ENCODE peak calls at places on chromosomes 13 and 19, in six cellular contexts. A is HepG2, U is K562, H is H1, K is GM12891, Q is GM12878. W is an unnamed sample.

GRCh38 chr19:12425501-12426274 is 15.1 kb downstream of the ZNF443 start:
- DNase-seq in A (no peak), U (no peak), H (no peak), K (no peak), Q (no peak), W (no peak)

GRCh38 chr19:42197375-42197817 is 20.1 kb downstream of the DEDD2 start:
- DNase-seq in A (no peak), U (no peak), H (no peak), K (no peak), Q (no peak), W (no peak)

GRCh38 chr19:45971260-45971902 is 2.3 kb downstream of the NOVA2 start:
- DNase-seq in A (no peak), U (no peak), H (no peak), K (no peak), Q (no peak), W (no peak)

GRCh38 chr13:32051156-32051555 is 19.6 kb downstream of the FRY start:
- DNase-seq in A (no peak), U (no peak), H (no peak), K (no peak), Q (no peak), W (no peak)

GRCh38 chr19:15282311-15282705 is 50.0 kb downstream of the BRD4 start:
- DNase-seq in A (no peak), U (no peak), H (no peak), K (no peak), Q (no peak), W (no peak)

GRCh38 chr13:97539651-97540230 is 105.8 kb downstream of the RAP2A start:
- DNase-seq in A (no peak), U (no peak), H (no peak), K (no peak), Q (no peak), W (no peak)

GRCh38 chr19:29887498-29887897 is 54.5 kb upstream of the URI1 start:
- DNase-seq in A (no peak), U (no peak), H (no peak), K (no peak), Q (no peak), W (no peak)

GRCh38 chr19:56111601-56112312 is 9.3 kb downstream of the ZNF787 start:
- DNase-seq in A (peak; percentile 45), U (no peak), H (no peak), K (no peak), Q (no peak), W (peak; percentile 63)

DNA sequence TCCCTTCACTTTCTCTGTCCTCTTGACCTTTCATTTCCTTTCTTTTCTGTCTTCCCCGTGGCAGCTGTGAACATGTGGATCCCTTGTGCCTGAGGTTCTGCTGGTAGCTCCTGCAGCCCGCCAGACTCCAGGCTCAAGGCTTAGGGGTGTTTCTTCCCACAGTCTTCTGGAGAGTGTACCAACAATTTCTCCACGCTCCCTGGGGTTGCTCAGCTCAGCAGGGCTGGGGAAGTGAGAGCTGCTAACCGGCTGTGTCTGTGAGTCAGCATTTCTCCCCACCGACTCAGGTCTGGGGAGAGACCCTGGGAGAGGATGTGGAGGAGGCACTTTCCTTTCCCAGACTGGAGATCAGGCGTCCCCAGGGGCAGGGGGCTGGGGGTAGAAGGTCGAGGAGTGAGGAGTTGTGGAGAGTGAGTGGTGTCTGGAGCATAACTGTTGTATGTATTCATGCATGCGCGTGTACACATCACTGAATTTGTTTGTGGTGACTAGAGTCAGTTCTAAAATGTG is 193.6 kb downstream of the KCNRG start:
- DNase-seq in A (peak; percentile 12), U (peak; percentile 53), H (peak; percentile 51), K (no peak), Q (no peak), W (no peak)
- TF ChIP-seq TAF1 in A (no peak), U (peak; percentile 31), H (no peak), K (no peak), Q (no peak), W (no peak)

GRCh38 chr19:34926361-34926684 is 380 bp upstream of the ZNF30 start:
- DNase-seq in A (no peak), U (no peak), H (no peak), K (no peak), Q (no peak), W (no peak)

GRCh38 chr19:34925278-34925855 is 1.3 kb upstream of the ZNF30 start:
- DNase-seq in A (no peak), U (no peak), H (no peak), K (no peak), Q (no peak), W (no peak)

GRCh38 chr19:34932494-34932893 is 5.8 kb downstream of the ZNF30 start:
- DNase-seq in A (no peak), U (no peak), H (no peak), K (no peak), Q (no peak), W (no peak)

DNA sequence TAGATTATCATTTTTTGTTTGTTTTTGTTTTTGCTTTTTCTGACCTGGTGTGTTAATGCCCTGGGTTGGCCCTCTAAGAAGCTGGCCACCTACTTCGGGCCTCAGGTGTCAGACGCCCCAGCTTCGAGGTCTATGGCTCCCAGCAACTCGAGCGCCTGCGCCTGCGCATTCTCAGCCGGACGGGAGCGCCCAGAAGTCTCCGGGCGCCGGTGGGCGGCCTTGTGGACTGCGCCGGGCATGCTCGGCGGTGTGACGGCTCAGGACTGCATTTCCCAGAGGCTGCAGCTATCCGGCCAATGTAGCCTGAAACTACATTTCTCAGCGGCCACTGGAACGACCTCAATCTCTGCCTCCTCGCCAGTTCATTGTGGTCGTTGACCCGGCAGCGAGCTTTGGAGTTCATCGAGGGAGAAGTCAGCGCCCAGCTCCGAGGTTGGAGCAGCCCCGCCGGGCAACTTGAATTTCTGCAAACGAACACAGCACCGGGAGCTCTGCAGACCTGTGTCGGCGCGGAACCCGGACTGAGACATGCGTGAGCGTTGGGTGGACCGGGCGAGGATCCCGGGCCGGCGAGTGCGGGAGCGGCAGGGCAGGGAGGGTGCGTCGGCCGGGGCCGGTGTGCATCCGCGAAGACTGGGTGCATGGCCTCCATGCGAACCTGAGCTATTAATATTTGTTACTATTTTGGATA is at the start of gene ZNF30:
- DNase-seq in A (peak; percentile 85), U (peak; percentile 82), H (peak; percentile 90), K (peak; percentile 95), Q (peak; percentile 44), W (peak; percentile 85)
- TF ChIP-seq POLR2A in A (peak; percentile 75), U (peak; percentile 73), H (peak; percentile 41), K (no peak), Q (peak; percentile 67), W (peak; percentile 62)

DNA sequence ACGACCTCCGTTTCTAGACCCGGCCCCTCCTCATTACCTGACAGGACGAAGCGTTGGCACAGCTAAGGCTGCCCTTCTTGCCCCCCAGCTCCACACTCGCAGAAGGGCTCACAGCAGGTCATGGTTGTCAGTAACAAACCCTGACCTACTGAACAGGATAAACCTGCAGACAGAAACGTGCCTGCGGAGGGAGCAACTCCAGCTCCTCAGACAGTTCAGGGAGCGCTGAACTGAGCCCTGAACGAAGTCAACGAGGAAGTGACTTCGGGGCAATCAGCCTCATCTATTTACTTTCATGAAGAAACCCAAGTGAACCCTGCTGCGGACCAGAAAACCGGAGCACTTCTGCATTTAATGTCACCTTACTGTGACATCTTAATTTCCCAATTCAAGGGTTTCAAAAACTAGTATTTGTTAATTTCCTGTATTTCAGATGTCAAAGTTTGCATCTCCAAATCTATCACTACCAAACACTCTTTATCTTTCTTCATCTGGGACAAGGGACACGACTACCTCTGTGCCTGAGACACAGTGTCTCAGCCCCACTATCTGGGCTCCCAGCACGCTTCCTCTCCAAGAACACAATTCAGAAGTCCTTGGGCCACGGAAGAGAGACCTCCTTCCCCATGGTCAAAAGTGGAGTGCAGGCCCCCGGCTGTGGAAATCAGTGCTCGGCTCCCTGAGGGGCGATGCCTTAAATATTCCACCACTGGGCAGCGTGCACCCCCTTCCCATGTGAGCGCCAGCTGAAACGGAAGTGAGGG is 40.2 kb downstream of the CARS2 start:
- DNase-seq in A (no peak), U (no peak), H (no peak), K (no peak), Q (no peak), W (no peak)
- TF ChIP-seq POLR2AphosphoS5 in A (no peak), U (no peak), H (no peak), K (no peak), Q (no peak), W (no peak)

GRCh38 chr19:48619692-48620565 is 623 bp downstream of the SPHK2 start:
- DNase-seq in A (no peak), U (peak; percentile 22), H (no peak), K (no peak), Q (no peak), W (no peak)

GRCh38 chr19:48624067-48624594 is 4.8 kb downstream of the SPHK2 start:
- DNase-seq in A (peak; percentile 82), U (peak; percentile 94), H (peak; percentile 95), K (peak; percentile 98), Q (peak; percentile 81), W (peak; percentile 98)

GRCh38 chr19:48625891-48626327 is 6.6 kb downstream of the SPHK2 start:
- DNase-seq in A (no peak), U (no peak), H (no peak), K (no peak), Q (no peak), W (no peak)

GRCh38 chr19:48624791-48625723 is 5.8 kb downstream of the SPHK2 start:
- DNase-seq in A (no peak), U (peak; percentile 10), H (no peak), K (no peak), Q (no peak), W (no peak)

DNA sequence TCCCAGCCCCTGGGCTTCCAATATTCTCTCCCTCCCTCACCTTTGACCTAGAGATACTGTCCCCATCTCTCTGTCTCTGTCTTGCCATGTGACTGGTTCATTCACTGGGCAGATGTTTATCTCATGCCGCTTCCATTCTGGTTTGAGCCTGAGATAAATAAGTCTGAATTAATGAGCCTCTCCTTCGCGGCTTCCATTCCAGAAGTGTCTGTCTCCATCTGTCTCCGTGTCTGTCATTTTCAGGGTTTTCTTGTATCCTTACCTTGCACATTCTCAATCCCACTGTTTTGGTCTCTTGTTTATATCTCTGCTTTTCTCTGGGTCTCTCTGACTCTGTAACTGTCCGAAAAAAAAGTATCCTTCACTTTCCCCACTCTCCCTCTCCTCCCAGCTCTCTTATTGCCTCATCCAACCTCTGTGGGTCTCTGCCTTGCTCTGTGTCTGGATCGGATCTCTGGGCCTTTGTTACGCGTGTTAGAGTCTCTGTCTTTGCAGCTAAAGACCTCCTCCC is 4.3 kb downstream of the SPHK2 start:
- DNase-seq in A (no peak), U (no peak), H (no peak), K (no peak), Q (no peak), W (no peak)
- TF ChIP-seq TAF1 in A (no peak), U (peak; percentile 29), H (peak; percentile 58), K (no peak), Q (no peak), W (no peak)

DNA sequence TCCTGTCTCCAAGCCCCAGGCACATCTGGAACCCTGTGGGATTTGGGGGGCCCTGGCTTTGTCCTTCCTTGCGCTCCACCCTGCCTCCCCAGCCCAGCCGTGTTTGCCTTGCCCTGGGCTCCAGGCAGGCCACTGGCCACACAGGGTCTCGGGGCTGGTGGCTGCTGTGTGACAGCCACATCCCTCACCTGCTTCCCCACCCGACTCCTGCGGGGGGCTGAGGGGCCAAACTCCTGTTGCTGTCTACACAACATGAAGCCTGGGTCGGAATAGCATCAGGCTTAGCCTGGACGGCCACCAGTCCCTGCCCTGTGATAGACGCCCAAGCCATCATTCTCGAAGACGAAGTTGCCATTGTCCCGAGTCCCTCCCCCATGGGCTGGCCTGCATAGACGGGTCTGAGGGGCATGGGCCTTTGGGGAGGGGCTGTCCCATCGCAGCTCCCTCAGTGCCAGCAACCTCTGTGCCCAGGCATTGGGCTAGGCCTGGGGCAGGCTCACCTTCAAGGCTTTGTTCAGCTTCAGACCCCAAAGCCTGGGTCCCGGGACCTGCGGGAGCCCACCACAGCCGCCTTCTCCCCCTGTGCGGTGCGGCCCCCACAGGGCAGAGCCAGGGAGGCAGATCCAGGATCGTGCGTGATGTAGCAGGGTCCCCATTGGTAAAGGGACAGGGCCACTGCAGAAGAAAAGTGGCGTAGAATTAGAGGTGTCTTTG is 15.5 kb upstream of the TEKTIP1 start:
- DNase-seq in A (no peak), U (no peak), H (no peak), K (no peak), Q (no peak), W (no peak)
- TF ChIP-seq POLR2A in A (no peak), U (no peak), H (no peak), K (no peak), Q (no peak), W (no peak)

GRCh38 chr13:91032104-91032503 is 315.4 kb upstream of the MIR17HG start:
- DNase-seq in A (no peak), U (no peak), H (no peak), K (no peak), Q (no peak), W (no peak)
- TF ChIP-seq POLR2AphosphoS5 in A (no peak), U (no peak), H (no peak), K (no peak), Q (no peak), W (no peak)